ENCODE peak calls at places on chromosomes 2 and 18, in six cellular contexts. N is astrocyte of the spinal cord, O is NB4, C is neural progenitor cell, W is fibroblast of the aortic adventitia, S is brain microvascular endothelial cell. Y is an unnamed sample.

GRCh38 chr2:38146917-38147307 is 71.0 kb upstream of the CYP1B1 start:
- DNase-seq in N (peak), S (peak), W (peak), C (no peak), O (peak), Y (peak)

GRCh38 chr2:197657562-197657961 is 17.8 kb downstream of the RFTN2 start:
- DNase-seq in C (no peak), N (no peak), W (no peak), O (no peak), S (no peak), Y (no peak)

GRCh38 chr2:31051213-31052185 is 86.7 kb downstream of the GALNT14 start:
- DNase-seq in N (no peak), S (no peak), W (no peak), O (peak), C (no peak), Y (no peak)

GRCh38 chr18:67023059-67023458 is 419.2 kb upstream of the CDH19 start:
- DNase-seq in N (no peak), C (no peak), W (no peak), O (no peak), S (no peak), Y (no peak)

GRCh38 chr2:160472839-160473251 is 20.8 kb downstream of the RBMS1 start:
- DNase-seq in O (no peak), N (peak), C (peak), S (peak), W (no peak), Y (no peak)

GRCh38 chr2:64678771-64679615 is 25.3 kb upstream of the SERTAD2 start:
- DNase-seq in W (peak), N (no peak), S (no peak), C (no peak), O (peak), Y (no peak)

GRCh38 chr2:163191372-163191771 is 352.8 kb upstream of the KCNH7 start:
- DNase-seq in C (peak), N (peak), O (peak), S (peak), W (peak), Y (peak)

GRCh38 chr18:58557013-58557435 is 71.9 kb downstream of the ALPK2 start:
- DNase-seq in O (no peak), C (no peak), W (no peak), S (no peak), N (no peak), Y (no peak)

GRCh38 chr2:45622704-45623103 is 11.6 kb upstream of the SRBD1 start:
- DNase-seq in W (no peak), N (no peak), O (no peak), C (no peak), S (no peak), Y (no peak)

GRCh38 chr18:35818353-35818667 is 154.2 kb upstream of the RMP24 start:
- DNase-seq in W (no peak), S (no peak), O (no peak), N (no peak), C (no peak), Y (no peak)

GRCh38 chr2:99729104-99729503 is 239.3 kb upstream of the REV1 start:
- DNase-seq in C (no peak), W (no peak), O (no peak), S (peak), N (no peak), Y (peak)

GRCh38 chr2:138689705-138690104 is 90.5 kb downstream of the NXPH2 start:
- DNase-seq in N (no peak), C (no peak), S (no peak), W (no peak), O (peak), Y (no peak)

GRCh38 chr2:136085810-136086209 is 32.1 kb downstream of the CXCR4 start:
- DNase-seq in S (no peak), O (no peak), C (no peak), N (no peak), W (no peak), Y (no peak)

GRCh38 chr2:1588051-1588993 is 156.0 kb downstream of the PXDN start:
- DNase-seq in O (no peak), C (no peak), N (no peak), S (no peak), W (no peak), Y (no peak)

GRCh38 chr2:100588071-100588786 is 25.4 kb downstream of the PDCL3 start:
- DNase-seq in N (peak), O (peak), C (no peak), S (peak), W (peak), Y (peak)

GRCh38 chr2:237254911-237255578 is 158.9 kb downstream of the COL6A3 start:
- DNase-seq in W (peak), N (peak), O (no peak), C (no peak), S (peak), Y (peak)

GRCh38 chr2:237256845-237257244 is 157.1 kb downstream of the COL6A3 start:
- DNase-seq in O (no peak), C (no peak), N (peak), S (peak), W (peak), Y (peak)

GRCh38 chr2:237258146-237258545 is 155.8 kb downstream of the COL6A3 start:
- DNase-seq in W (no peak), O (peak), S (peak), N (peak), C (peak), Y (no peak)

GRCh38 chr2:237259201-237259600 is 154.8 kb downstream of the COL6A3 start:
- DNase-seq in W (peak), S (peak), C (no peak), O (no peak), N (no peak), Y (peak)

GRCh38 chr2:237257471-237257951 is 156.5 kb downstream of the COL6A3 start:
- DNase-seq in N (peak), C (no peak), S (no peak), O (no peak), W (peak), Y (peak)
- H3K4me3 ChIP-seq in N (no peak), C (no peak), S (no peak), O (no peak), W (no peak), Y (no peak)

GRCh38 chr18:75071866-75072671 is 136.9 kb downstream of the PTGR3 start:
- DNase-seq in N (no peak), S (no peak), C (no peak), W (no peak), O (peak), Y (no peak)

GRCh38 chr18:75070235-75070624 is 138.7 kb downstream of the PTGR3 start:
- DNase-seq in O (peak), N (no peak), C (no peak), S (no peak), W (no peak), Y (no peak)

GRCh38 chr18:75071484-75071785 is 137.5 kb downstream of the PTGR3 start:
- DNase-seq in C (no peak), S (no peak), O (no peak), W (no peak), N (no peak), Y (no peak)

GRCh38 chr18:75072672-75073371 is 136.1 kb downstream of the PTGR3 start:
- DNase-seq in O (no peak), S (no peak), C (no peak), W (no peak), N (no peak), Y (no peak)

GRCh38 chr18:75070625-75071483 is 138.1 kb downstream of the PTGR3 start:
- DNase-seq in N (peak), S (peak), O (peak), W (peak), C (no peak), Y (peak)
- TF ChIP-seq CTCF in N (no peak), S (no peak), O (no peak), W (no peak), C (no peak), Y (no peak)

DNA sequence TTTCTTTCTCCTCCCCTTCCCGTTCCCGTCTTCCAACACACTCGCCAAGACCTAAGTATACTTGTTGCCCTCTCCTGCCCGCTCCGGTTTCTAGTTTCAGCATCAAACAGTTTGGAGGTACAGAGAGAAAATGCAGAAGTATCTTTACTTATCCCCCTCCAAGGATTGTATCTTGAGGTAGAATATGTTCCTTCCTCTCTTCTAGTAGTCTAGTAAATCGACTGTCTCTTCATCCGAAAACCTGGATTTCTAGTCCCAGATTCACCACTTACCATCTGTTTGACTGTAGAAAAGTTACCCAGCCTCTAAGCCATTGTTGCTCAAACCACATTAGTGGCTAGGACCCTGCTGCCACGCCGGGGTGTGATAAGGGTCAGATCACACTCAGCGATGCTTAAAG is 800 bp downstream of the EIF4E2 start:
- DNase-seq in S (no peak), C (no peak), N (no peak), W (no peak), O (no peak), Y (no peak)
- H3K4me3 ChIP-seq in S (peak), C (peak), N (peak), W (peak), O (peak), Y (peak)

GRCh38 chr2:115303-115702 is 69.0 kb upstream of the FAM110C start:
- DNase-seq in N (no peak), C (no peak), W (no peak), S (no peak), O (no peak), Y (no peak)
- TF ChIP-seq CTCF in N (no peak), C (no peak), W (no peak), S (no peak), O (no peak), Y (no peak)

DNA sequence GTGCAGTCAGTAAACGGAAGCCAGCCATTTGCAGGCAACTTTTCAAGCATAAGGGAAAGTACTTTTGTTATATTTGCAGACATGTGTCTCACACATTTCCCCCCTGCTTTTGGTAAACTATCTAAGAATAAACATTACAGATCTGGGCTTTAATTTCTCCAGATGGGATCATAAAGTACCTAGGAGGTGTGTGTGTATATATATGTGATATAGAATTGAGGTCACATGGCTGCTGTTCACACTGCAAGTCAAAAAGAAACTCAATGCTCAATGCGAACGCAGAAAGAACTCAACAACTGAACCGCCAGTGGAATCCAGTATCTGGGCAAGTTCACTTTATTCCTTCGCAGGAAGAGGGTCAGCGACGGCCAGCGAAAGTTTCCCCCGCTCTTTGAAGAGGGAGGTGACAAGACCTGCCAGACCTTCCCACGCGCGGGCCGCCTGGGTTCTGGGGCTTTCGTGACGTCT is 17.7 kb downstream of the POU3F3 start:
- DNase-seq in C (no peak), O (no peak), N (peak), W (no peak), S (no peak), Y (no peak)
- H3K4me3 ChIP-seq in C (peak), O (no peak), N (peak), W (no peak), S (no peak), Y (no peak)

GRCh38 chr2:84905181-84906107 is at the start of gene TMSB10:
- DNase-seq in S (peak), W (peak), O (peak), N (peak), C (peak), Y (peak)
- TF ChIP-seq CTCF in S (no peak), W (no peak), O (no peak), N (no peak), C (no peak), Y (no peak)

GRCh38 chr2:20093263-20094141 is 42.1 kb upstream of the LAPTM4A start:
- DNase-seq in N (peak), O (peak), C (peak), W (peak), S (peak), Y (peak)

GRCh38 chr2:20092901-20093235 is 41.4 kb upstream of the LAPTM4A start:
- DNase-seq in S (no peak), O (no peak), W (no peak), C (no peak), N (no peak), Y (no peak)

GRCh38 chr2:20089715-20090464 is 38.5 kb upstream of the LAPTM4A start:
- DNase-seq in N (no peak), W (no peak), C (no peak), O (no peak), S (no peak), Y (no peak)

GRCh38 chr2:20092226-20092900 is 40.9 kb upstream of the LAPTM4A start:
- DNase-seq in C (no peak), W (no peak), N (no peak), O (no peak), S (no peak), Y (no peak)

GRCh38 chr2:20091305-20091991 is 40.0 kb upstream of the LAPTM4A start:
- DNase-seq in O (no peak), S (peak), C (no peak), W (peak), N (peak), Y (peak)
- H3K4me3 ChIP-seq in O (no peak), S (peak), C (no peak), W (peak), N (no peak), Y (no peak)

GRCh38 chr18:61189376-61189775 is 143.9 kb upstream of the CDH20 start:
- DNase-seq in N (no peak), S (no peak), C (no peak), O (no peak), W (no peak), Y (no peak)

GRCh38 chr18:61183798-61184197 is 149.4 kb upstream of the CDH20 start:
- DNase-seq in S (no peak), N (no peak), W (no peak), C (no peak), O (no peak), Y (no peak)

GRCh38 chr18:61187971-61188370 is 145.3 kb upstream of the CDH20 start:
- DNase-seq in S (no peak), N (no peak), O (no peak), C (no peak), W (no peak), Y (no peak)
- TF ChIP-seq CTCF in S (no peak), N (no peak), O (no peak), C (no peak), W (no peak), Y (no peak)

DNA sequence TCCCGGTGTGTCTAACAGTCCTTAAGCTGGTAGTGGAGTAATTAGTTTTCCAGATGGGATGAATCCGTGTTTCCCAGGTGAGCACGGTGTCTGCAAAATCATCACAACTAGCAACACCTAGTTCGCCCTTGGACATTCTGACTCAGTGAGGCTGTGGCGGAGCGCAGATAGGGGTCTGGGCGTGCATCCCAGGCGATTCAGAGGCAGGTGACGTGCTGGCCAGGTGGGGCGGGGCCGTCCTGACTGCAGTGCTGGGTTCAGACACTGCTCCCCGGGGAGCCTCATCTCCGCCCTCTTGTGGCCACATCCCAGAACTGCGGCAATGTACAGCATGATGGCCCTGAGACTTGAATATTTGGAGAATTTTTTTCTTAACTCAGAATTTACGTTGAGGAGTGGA is 149.4 kb downstream of the MBP start:
- DNase-seq in N (peak), O (peak), C (peak), W (peak), S (peak), Y (peak)
- H3K4me3 ChIP-seq in N (no peak), O (no peak), C (peak), W (no peak), S (no peak), Y (no peak)

Y was measured in cardiac fibroblast.